ENCODE peak calls at places on chromosomes 11 and 22, in ten cellular contexts. H, D, M, E, I, N, C, K, Q and T are unnamed samples.

GRCh38 chr22:49088801-49089791 is 738.6 kb downstream of the BRD1 start:
- DNase-seq in K (no peak), C (no peak), E (no peak), D (no peak), Q (peak), M (no peak), N (no peak), H (no peak), I (no peak), T (peak)

GRCh38 chr22:19884161-19884953 is 29.7 kb upstream of the GNB1L start:
- DNase-seq in E (no peak), D (no peak), H (no peak), M (no peak), Q (peak), I (no peak), K (no peak), N (no peak), C (no peak), T (peak)

GRCh38 chr11:13535819-13536218 is 40.0 kb upstream of the PTH start:
- DNase-seq in M (no peak), N (no peak), K (peak), H (peak), C (no peak), E (no peak), D (no peak), Q (no peak), I (no peak), T (no peak)

GRCh38 chr22:36102995-36103394 is 57.6 kb downstream of the APOL3 start:
- DNase-seq in M (no peak), I (no peak), C (no peak), H (no peak), N (no peak), E (no peak), Q (no peak), D (no peak), K (no peak), T (no peak)

GRCh38 chr11:26025680-26026079 is 306.2 kb upstream of the ANO3 start:
- DNase-seq in E (no peak), M (no peak), I (peak), Q (no peak), C (no peak), K (peak), H (no peak), D (no peak), N (no peak), T (no peak)

GRCh38 chr11:104547996-104548661 is 350.1 kb downstream of the CASP12 start:
- DNase-seq in D (no peak), I (peak), E (peak), Q (no peak), K (peak), C (no peak), M (no peak), H (no peak), N (no peak), T (no peak)

GRCh38 chr11:41795004-41795403 is 335.6 kb upstream of the LRRC4C start:
- DNase-seq in C (no peak), D (no peak), I (no peak), M (no peak), E (no peak), Q (no peak), N (no peak), K (no peak), H (no peak), T (no peak)

GRCh38 chr11:6203327-6203726 is 2.0 kb upstream of the C11orf42 start:
- DNase-seq in C (no peak), E (no peak), H (no peak), M (no peak), Q (no peak), D (no peak), K (no peak), I (no peak), N (no peak), T (no peak)

GRCh38 chr11:110830344-110831141 is 118.3 kb upstream of the ARHGAP20 start:
- DNase-seq in Q (no peak), I (peak), K (peak), H (no peak), D (no peak), M (no peak), C (no peak), N (no peak), E (peak), T (no peak)

DNA sequence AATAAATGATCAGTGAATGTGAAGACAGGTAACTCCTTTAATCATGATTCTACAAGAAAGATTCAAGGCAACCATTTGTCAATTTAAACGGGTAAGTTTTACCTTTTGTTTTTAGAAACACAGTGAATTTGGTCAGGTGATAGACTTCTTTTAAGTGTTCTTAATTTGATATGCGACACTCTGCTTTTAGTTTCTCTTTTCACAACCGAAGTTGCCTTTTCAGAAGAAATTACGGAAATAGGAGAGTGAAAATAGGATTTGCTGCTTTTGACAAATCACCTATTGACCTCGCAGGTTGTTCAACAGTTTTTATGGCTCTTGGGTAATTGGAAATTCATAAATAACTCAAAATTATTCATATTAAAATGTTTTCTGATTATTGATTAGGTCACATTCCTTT is 142.1 kb downstream of the CNTN5 start:
- DNase-seq in N (no peak), C (no peak), M (no peak), H (no peak), E (no peak), I (no peak), K (no peak), D (no peak), Q (no peak), T (no peak)
- TF ChIP-seq CTCF in N (no peak), C (no peak), M (no peak), H (no peak), E (no peak), I (no peak), K (no peak), D (no peak), Q (no peak), T (no peak)

GRCh38 chr11:74683279-74683871 is 47.9 kb downstream of the CHRDL2 start:
- DNase-seq in C (peak), Q (peak), M (peak), K (no peak), D (no peak), I (no peak), H (no peak), E (no peak), N (peak), T (peak)
- TF ChIP-seq CTCF in C (peak), Q (peak), M (no peak), K (peak), D (peak), I (peak), H (no peak), E (peak), N (peak), T (peak)

DNA sequence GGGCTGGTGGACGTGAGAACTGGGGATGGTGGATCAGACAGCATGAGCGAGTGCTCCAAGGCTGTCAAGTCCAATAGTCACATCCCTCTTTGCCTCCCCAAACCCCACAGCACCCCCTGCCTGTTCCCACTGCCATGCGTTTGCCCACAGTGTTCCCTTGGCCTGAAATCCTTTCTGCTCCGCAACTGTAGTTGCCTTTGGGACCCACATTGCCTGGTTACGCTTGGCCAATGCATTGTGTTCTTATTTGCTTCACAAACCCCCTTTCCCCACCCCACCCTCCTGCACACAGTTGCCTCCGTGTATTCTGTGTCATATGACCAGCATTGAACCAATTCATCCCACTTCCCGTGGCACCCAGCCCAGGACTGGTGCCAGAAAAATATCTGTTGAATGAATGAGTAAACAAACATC is 2.1 kb upstream of the KIAA0930 start:
- DNase-seq in K (peak), E (no peak), I (no peak), H (peak), Q (peak), N (no peak), D (peak), M (peak), C (no peak), T (no peak)
- TF ChIP-seq CTCF in K (peak), E (no peak), I (peak), H (no peak), Q (no peak), N (no peak), D (peak), M (no peak), C (no peak), T (peak)

DNA sequence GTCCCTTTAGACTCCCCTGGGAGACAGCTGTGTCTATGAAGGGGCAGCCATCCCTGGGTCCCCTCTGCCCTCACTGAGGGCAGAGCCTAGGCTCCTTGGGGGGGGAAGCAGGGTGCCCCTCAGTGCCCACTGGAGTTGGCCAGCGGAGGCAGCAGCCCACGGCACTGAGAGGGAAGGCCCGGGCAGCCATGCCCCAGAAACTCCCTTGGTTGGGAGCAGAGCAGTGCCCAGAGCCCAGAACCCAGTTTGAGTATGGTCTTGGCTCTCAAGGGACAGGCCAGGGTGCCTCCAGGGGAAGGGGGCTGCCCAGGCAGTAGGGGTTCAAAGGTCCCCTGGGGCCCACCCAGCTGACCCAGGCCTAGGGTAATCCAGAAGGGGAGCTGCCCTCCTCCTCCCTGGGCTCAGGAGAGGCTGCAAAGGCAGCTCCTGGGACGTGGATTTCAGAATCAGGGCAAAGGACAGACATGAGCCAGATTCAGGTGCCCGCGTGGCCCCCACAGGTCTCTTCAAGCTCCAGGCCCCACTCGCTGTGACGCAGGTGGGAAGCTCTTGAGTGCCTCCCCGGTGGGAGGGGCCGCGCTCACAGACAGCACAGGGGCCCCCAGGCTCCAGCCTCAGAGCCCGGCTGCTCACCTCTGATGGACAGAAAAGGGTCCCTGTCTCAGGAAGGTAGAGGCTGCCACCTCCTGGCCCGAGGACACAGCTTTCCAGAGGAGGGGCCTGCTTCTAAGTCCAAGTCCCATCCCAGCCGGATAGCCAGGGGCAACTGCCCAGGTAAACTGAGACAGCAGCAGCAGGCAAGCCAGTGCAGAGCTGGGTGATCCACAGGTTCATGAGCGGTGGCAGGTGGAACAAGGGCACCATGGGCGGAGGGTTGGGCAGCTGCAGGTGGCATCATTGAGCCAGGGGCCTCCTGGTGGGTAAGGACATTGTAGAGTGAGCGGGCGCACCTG is 2.6 kb downstream of the C11orf21 start:
- DNase-seq in M (peak), C (peak), Q (peak), D (no peak), N (peak), E (no peak), H (peak), I (no peak), K (peak), T (no peak)
- TF ChIP-seq CTCF in M (peak), C (peak), Q (peak), D (no peak), N (no peak), E (no peak), H (peak), I (peak), K (peak), T (peak)

GRCh38 chr22:17728786-17729185 is 45.5 kb downstream of the BID start:
- DNase-seq in N (no peak), I (no peak), Q (no peak), E (no peak), C (no peak), D (no peak), K (no peak), H (no peak), M (no peak), T (no peak)

GRCh38 chr22:17725465-17725800 is 48.8 kb downstream of the BID start:
- DNase-seq in E (no peak), I (no peak), N (no peak), M (no peak), D (no peak), Q (no peak), C (no peak), H (no peak), K (no peak), T (no peak)

GRCh38 chr22:17729561-17729960 is 44.7 kb downstream of the BID start:
- DNase-seq in N (no peak), E (no peak), D (no peak), H (no peak), M (no peak), Q (no peak), K (no peak), I (no peak), C (no peak), T (no peak)

GRCh38 chr22:17726561-17727243 is 47.6 kb downstream of the BID start:
- DNase-seq in E (peak), C (no peak), K (peak), I (peak), N (no peak), M (no peak), H (no peak), D (peak), Q (no peak), T (no peak)

DNA sequence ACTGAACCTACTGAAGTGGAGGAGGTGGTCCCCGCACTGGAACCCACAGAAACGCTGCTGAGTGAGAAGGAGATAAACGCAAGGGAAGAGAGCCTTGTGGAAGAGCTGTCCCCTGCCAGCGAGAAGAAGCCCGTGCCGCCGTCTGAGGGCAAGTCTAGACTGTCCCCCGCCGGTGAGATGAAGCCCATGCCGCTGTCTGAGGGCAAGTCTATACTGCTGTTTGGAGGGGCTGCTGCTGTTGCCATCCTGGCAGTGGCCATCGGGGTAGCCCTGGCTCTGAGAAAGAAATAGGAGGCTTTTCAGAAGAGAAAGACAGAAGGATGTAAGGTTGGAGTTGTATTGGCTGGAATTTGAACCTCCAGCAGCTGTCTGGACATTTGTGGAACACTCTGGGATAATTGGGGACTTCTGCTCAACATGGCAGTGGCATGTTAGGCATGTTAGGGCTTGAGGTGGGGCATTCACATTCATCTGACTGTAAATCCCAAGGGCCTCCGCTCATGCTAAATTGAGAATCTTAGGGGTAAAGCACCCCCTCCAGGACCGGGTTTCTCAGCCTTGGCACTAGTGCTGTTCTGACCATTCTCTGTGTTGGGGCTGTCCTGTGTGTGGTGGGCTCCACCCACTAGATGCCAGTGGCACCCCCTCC is 46.9 kb downstream of the BID start:
- DNase-seq in N (no peak), D (no peak), C (no peak), K (no peak), Q (no peak), M (no peak), I (no peak), E (no peak), H (no peak), T (no peak)
- TF ChIP-seq CTCF in N (no peak), D (peak), C (no peak), K (no peak), Q (no peak), M (no peak), I (no peak), E (no peak), H (no peak), T (no peak)

GRCh38 chr11:36313750-36314500 is 17.8 kb downstream of the PRR5L start:
- DNase-seq in I (no peak), K (no peak), M (no peak), C (no peak), D (no peak), E (no peak), Q (no peak), N (no peak), H (no peak), T (no peak)

GRCh38 chr11:36317992-36318391 is 21.9 kb downstream of the PRR5L start:
- DNase-seq in N (no peak), C (no peak), D (no peak), H (no peak), E (no peak), I (no peak), Q (no peak), K (no peak), M (no peak), T (no peak)

GRCh38 chr11:36313073-36313472 is 17.0 kb downstream of the PRR5L start:
- DNase-seq in H (no peak), Q (no peak), D (no peak), N (no peak), K (no peak), C (no peak), I (no peak), E (no peak), M (no peak), T (no peak)

GRCh38 chr11:36312593-36312990 is 16.5 kb downstream of the PRR5L start:
- DNase-seq in C (peak), E (peak), I (peak), Q (no peak), M (peak), K (peak), H (peak), D (no peak), N (no peak), T (no peak)

DNA sequence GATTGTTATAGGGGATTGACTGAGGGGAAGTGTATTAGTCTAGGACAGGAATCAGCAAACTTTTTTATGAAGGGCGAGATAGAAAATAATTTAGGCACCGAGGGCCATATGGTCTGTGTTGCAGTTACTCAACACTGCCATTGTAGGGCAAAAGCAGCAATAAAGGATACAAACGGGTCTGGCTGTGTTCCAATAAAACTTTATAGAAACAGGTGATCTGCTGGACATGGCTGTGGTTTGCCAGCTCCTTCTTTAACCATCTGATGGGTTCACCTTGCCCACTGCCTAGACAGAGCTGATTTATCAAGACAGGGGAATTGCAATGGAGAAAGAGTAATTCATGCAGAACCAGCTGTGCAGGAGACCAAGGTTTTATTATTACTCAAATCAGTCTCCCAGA is 20.0 kb downstream of the PRR5L start:
- DNase-seq in H (no peak), N (no peak), C (no peak), E (no peak), D (no peak), M (no peak), K (no peak), Q (no peak), I (no peak), T (no peak)
- TF ChIP-seq CTCF in H (no peak), N (no peak), C (no peak), E (no peak), D (no peak), M (no peak), K (no peak), Q (no peak), I (no peak), T (no peak)

DNA sequence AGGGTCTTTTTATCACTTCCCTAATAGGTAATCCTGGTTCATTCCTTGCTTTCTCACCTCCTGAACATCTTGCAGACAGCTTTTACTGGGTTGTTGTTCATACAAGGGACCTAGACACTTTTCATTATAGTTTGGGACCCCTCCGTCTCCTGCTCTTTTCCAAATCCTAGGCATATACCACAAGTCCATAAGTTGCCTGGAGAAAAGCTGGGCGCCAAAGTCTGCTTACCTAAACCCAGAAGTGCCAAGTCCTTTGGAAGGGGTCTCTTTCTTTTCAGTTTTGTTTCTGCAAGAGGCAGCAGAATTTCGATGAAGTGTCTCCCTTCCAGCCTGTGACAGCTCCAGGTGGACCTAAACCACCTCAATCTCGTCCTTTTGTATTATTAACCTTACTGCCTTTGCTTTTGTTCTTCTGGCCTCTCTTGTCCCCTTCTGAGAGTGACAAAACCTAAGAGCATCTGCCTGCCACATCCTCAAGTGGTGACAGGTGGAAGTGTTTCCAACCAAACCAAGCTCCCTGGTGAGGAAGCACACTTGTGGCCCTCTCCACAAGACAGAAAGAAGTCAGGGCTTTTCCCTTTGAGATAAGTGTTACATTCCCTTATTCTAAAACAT is 19.5 kb upstream of the P2RY6 start:
- DNase-seq in Q (no peak), C (no peak), E (no peak), H (peak), M (no peak), K (no peak), D (peak), I (no peak), N (no peak), T (no peak)
- TF ChIP-seq CTCF in Q (no peak), C (no peak), E (peak), H (no peak), M (no peak), K (peak), D (peak), I (no peak), N (no peak), T (peak)

DNA sequence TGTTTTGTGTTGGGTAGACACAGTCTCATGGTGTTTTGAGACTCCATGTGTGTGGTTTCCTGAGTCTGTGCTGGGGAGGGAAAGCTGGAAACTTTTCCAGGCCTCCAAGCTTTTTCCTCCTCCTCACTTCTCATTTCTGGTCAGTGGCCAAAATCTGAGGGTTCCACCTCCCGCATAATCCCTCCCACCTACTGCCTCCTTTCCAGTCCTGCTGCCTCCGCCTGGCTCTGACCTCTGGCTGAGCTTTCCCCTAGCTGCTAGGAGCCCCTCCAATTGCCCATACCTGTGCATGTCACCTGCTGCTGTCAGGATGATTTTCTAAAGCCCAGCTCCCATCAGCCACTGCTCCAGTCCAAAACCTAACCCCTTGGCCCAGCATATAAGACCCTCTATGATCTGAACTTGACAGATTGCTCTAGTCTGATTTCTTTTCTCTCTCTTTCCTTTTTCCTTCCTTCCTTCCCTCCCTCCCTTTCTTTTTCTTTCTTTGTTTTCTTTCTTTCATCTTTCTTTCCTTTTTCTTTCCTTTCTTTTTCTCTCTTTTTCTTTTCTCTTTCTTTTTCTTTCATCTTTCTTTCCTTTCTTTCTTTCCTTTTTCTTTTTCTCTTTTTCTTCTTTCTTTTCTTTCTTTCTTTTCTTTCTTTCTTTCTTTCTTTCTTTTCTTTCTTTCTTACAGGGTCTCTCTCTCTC is 51.4 kb upstream of the NECTIN1 start:
- DNase-seq in M (no peak), H (no peak), D (no peak), I (no peak), N (peak), E (no peak), C (no peak), K (no peak), Q (peak), T (peak)
- TF ChIP-seq CTCF in M (no peak), H (no peak), D (no peak), I (no peak), N (no peak), E (no peak), C (no peak), K (no peak), Q (no peak), T (no peak)